ENCODE peak calls at places on chromosomes 7 and 10, in seven cellular contexts. J is stimulated activated CD4-positive, alpha-beta T cell treated with anti-CD3 and anti-CD28 coated beads, Interleukin-15, amount 100 ng/mL, for 24 hours; S is MCF 10A; A is activated T-helper 1 cell treated with anti-CD3 and anti-CD28 coated beads, Interleukin-2, amount 50 U/mL, for 16 hours; L is NCI-H2081; Z is heart right ventricle; M is cardiac fibroblast. P is an unnamed sample.

GRCh38 chr7:133857376-133858119 is 269.6 kb upstream of the LRGUK start:
- DNase-seq in J (no peak), S (no peak), A (no peak), L (no peak), Z (no peak), M (no peak), P (no peak)

GRCh38 chr7:25615005-25615404 is 386.7 kb upstream of the NPVF start:
- DNase-seq in J (no peak), S (no peak), A (no peak), L (no peak), Z (no peak), M (no peak), P (no peak)

GRCh38 chr10:124091646-124092269 is 1.6 kb downstream of the CHST15 start:
- DNase-seq in J (peak), S (no peak), A (no peak), L (no peak), Z (peak), M (peak), P (no peak)

GRCh38 chr7:45021604-45022296 is 21.7 kb downstream of the CCM2 start:
- DNase-seq in J (peak), S (no peak), A (no peak), L (no peak), Z (no peak), M (peak), P (no peak)

GRCh38 chr10:21995557-21995956 is 8.0 kb downstream of the DNAJC1 start:
- DNase-seq in J (no peak), S (peak), A (no peak), L (no peak), Z (no peak), M (peak), P (no peak)

GRCh38 chr7:34848670-34849069 is 188.6 kb downstream of the DPY19L1 start:
- DNase-seq in J (no peak), S (no peak), A (no peak), L (no peak), Z (no peak), M (no peak), P (no peak)

GRCh38 chr7:143261901-143262300 is 1.3 kb upstream of the GSTK1 start:
- DNase-seq in J (no peak), S (no peak), A (no peak), L (no peak), Z (no peak), M (no peak), P (no peak)

GRCh38 chr7:44615149-44615611 is 8.8 kb downstream of the OGDH start:
- DNase-seq in J (no peak), S (no peak), A (no peak), L (no peak), Z (no peak), M (peak), P (no peak)

GRCh38 chr7:5041047-5041446 is 4.6 kb upstream of the RBAK start:
- DNase-seq in J (no peak), S (no peak), A (no peak), L (no peak), Z (no peak), M (no peak), P (no peak)

GRCh38 chr10:58641095-58641531 is 128.4 kb downstream of the BICC1 start:
- DNase-seq in J (no peak), S (peak), A (no peak), L (peak), Z (no peak), M (peak), P (no peak)

GRCh38 chr7:3916146-3916545 is 615.1 kb downstream of the SDK1 start:
- DNase-seq in J (no peak), S (peak), A (no peak), L (no peak), Z (no peak), M (peak), P (no peak)

GRCh38 chr7:26398436-26399308 is 107.0 kb downstream of the SNX10 start:
- DNase-seq in J (peak), S (peak), A (no peak), L (peak), Z (peak), M (peak), P (peak)

GRCh38 chr7:44220046-44220720 is 19.4 kb downstream of the YKT6 start:
- DNase-seq in J (no peak), S (no peak), A (no peak), L (no peak), Z (peak), M (no peak), P (no peak)

GRCh38 chr10:123021517-123021916 is 12.7 kb downstream of the ACADSB start:
- DNase-seq in J (no peak), S (peak), A (no peak), L (no peak), Z (no peak), M (peak), P (no peak)

GRCh38 chr10:124827474-124827873 is 25.9 kb downstream of the ABRAXAS2 start:
- DNase-seq in J (peak), S (peak), A (no peak), L (no peak), Z (no peak), M (peak), P (no peak)

GRCh38 chr7:42877852-42878251 is 34.0 kb downstream of the C7orf25 start:
- DNase-seq in J (no peak), S (no peak), A (no peak), L (no peak), Z (no peak), M (no peak), P (no peak)

GRCh38 chr10:110643670-110644597 is at the start of gene RBM20:
- DNase-seq in J (peak), S (no peak), A (no peak), L (no peak), Z (peak), M (peak), P (peak)

GRCh38 chr7:131123991-131124629 is 203.6 kb upstream of the MKLN1 start:
- DNase-seq in J (no peak), S (no peak), A (no peak), L (no peak), Z (no peak), M (no peak), P (no peak)

GRCh38 chr7:42053834-42054233 is 183.2 kb downstream of the GLI3 start:
- DNase-seq in J (no peak), S (peak), A (no peak), L (no peak), Z (no peak), M (peak), P (no peak)